ENCODE peak calls at places on chromosomes 16 and 17, in ten cellular contexts. One of them, this sample, is unnamed.

GRCh38 chr16:82655720-82656500 is 29.1 kb downstream of the CDH13 start:
- DNase-seq in A549: no peak
- DNase-seq in body of pancreas: no peak
- DNase-seq in GM12891: no peak
- DNase-seq in GM12892: no peak
- DNase-seq in esophagus muscularis mucosa: no peak
- DNase-seq in adrenal gland: no peak
- DNase-seq in breast epithelium: no peak
- DNase-seq in uterus: no peak
- DNase-seq in stomach: no peak
- DNase-seq in this sample: no peak

GRCh38 chr17:27793168-27793905 is 7.0 kb downstream of the NOS2 start:
- DNase-seq in breast epithelium: no peak
- DNase-seq in GM12892: peak
- DNase-seq in uterus: peak
- DNase-seq in stomach: no peak
- DNase-seq in GM12891: peak
- DNase-seq in body of pancreas: no peak
- DNase-seq in esophagus muscularis mucosa: no peak
- DNase-seq in A549: peak
- DNase-seq in adrenal gland: no peak
- DNase-seq in this sample: no peak

GRCh38 chr17:77470800-77471733 is 330.3 kb downstream of the SEC14L1 start:
- DNase-seq in breast epithelium: no peak
- DNase-seq in adrenal gland: no peak
- DNase-seq in GM12892: no peak
- DNase-seq in A549: peak
- DNase-seq in uterus: peak
- DNase-seq in stomach: no peak
- DNase-seq in GM12891: no peak
- DNase-seq in body of pancreas: no peak
- DNase-seq in esophagus muscularis mucosa: no peak
- DNase-seq in this sample: no peak

GRCh38 chr16:51880776-51881175 is 666.2 kb downstream of the TOX3 start:
- DNase-seq in body of pancreas: no peak
- DNase-seq in uterus: no peak
- DNase-seq in stomach: no peak
- DNase-seq in GM12891: no peak
- DNase-seq in breast epithelium: no peak
- DNase-seq in esophagus muscularis mucosa: no peak
- DNase-seq in adrenal gland: no peak
- DNase-seq in A549: peak
- DNase-seq in GM12892: no peak
- DNase-seq in this sample: no peak

GRCh38 chr16:88530858-88531203 is 39.4 kb upstream of the ZC3H18 start:
- DNase-seq in GM12892: no peak
- DNase-seq in body of pancreas: no peak
- DNase-seq in uterus: no peak
- DNase-seq in stomach: no peak
- DNase-seq in adrenal gland: no peak
- DNase-seq in esophagus muscularis mucosa: no peak
- DNase-seq in A549: no peak
- DNase-seq in breast epithelium: no peak
- DNase-seq in GM12891: no peak
- DNase-seq in this sample: no peak

GRCh38 chr17:39822051-39822450 is 42.1 kb downstream of the IKZF3 start:
- DNase-seq in GM12891: no peak
- DNase-seq in breast epithelium: no peak
- DNase-seq in adrenal gland: no peak
- DNase-seq in uterus: no peak
- DNase-seq in GM12892: no peak
- DNase-seq in A549: no peak
- DNase-seq in esophagus muscularis mucosa: no peak
- DNase-seq in body of pancreas: no peak
- DNase-seq in stomach: no peak
- DNase-seq in this sample: no peak

GRCh38 chr16:586047-586644 is 3.7 kb upstream of the RAB40C start:
- DNase-seq in adrenal gland: no peak
- DNase-seq in stomach: no peak
- DNase-seq in uterus: peak
- DNase-seq in body of pancreas: no peak
- DNase-seq in esophagus muscularis mucosa: no peak
- DNase-seq in GM12892: no peak
- DNase-seq in A549: no peak
- DNase-seq in GM12891: no peak
- DNase-seq in breast epithelium: no peak
- DNase-seq in this sample: no peak

GRCh38 chr16:84312783-84313382 is 18.2 kb downstream of the WFDC1 start:
- DNase-seq in GM12891: no peak
- DNase-seq in A549: no peak
- DNase-seq in uterus: no peak
- DNase-seq in adrenal gland: no peak
- DNase-seq in body of pancreas: no peak
- DNase-seq in esophagus muscularis mucosa: no peak
- DNase-seq in breast epithelium: no peak
- DNase-seq in GM12892: no peak
- DNase-seq in stomach: no peak
- DNase-seq in this sample: peak

GRCh38 chr16:88451586-88452484 is 1.2 kb upstream of the ZFPM1 start:
- DNase-seq in breast epithelium: no peak
- DNase-seq in GM12891: no peak
- DNase-seq in adrenal gland: no peak
- DNase-seq in body of pancreas: no peak
- DNase-seq in GM12892: no peak
- DNase-seq in stomach: no peak
- DNase-seq in A549: no peak
- DNase-seq in uterus: no peak
- DNase-seq in esophagus muscularis mucosa: no peak
- DNase-seq in this sample: no peak

GRCh38 chr16:57384248-57385070 is 12.2 kb downstream of the CX3CL1 start:
- DNase-seq in stomach: no peak
- DNase-seq in esophagus muscularis mucosa: no peak
- DNase-seq in adrenal gland: no peak
- DNase-seq in A549: no peak
- DNase-seq in uterus: no peak
- DNase-seq in breast epithelium: no peak
- DNase-seq in body of pancreas: no peak
- DNase-seq in GM12891: no peak
- DNase-seq in GM12892: no peak
- DNase-seq in this sample: no peak

GRCh38 chr16:81863630-81864352 is 84.7 kb downstream of the PLCG2 start:
- DNase-seq in breast epithelium: no peak
- DNase-seq in stomach: no peak
- DNase-seq in GM12891: peak
- DNase-seq in GM12892: peak
- DNase-seq in A549: no peak
- DNase-seq in body of pancreas: no peak
- DNase-seq in uterus: no peak
- DNase-seq in adrenal gland: no peak
- DNase-seq in esophagus muscularis mucosa: no peak
- DNase-seq in this sample: no peak

GRCh38 chr16:23679274-23679985 is 741 bp downstream of the PLK1 start:
- DNase-seq in uterus: no peak
- DNase-seq in breast epithelium: no peak
- DNase-seq in GM12892: peak
- DNase-seq in body of pancreas: no peak
- DNase-seq in adrenal gland: peak
- DNase-seq in stomach: no peak
- DNase-seq in A549: peak
- DNase-seq in GM12891: peak
- DNase-seq in esophagus muscularis mucosa: no peak
- DNase-seq in this sample: no peak

GRCh38 chr17:40038882-40039513 is 15.2 kb downstream of the MED24 start:
- DNase-seq in GM12892: no peak
- DNase-seq in body of pancreas: peak
- DNase-seq in adrenal gland: peak
- DNase-seq in stomach: peak
- DNase-seq in GM12891: no peak
- DNase-seq in uterus: peak
- DNase-seq in esophagus muscularis mucosa: peak
- DNase-seq in A549: peak
- DNase-seq in breast epithelium: peak
- DNase-seq in this sample: peak

GRCh38 chr17:39130205-39130604 is 21.2 kb downstream of the PLXDC1 start:
- DNase-seq in breast epithelium: no peak
- DNase-seq in stomach: no peak
- DNase-seq in GM12891: no peak
- DNase-seq in uterus: no peak
- DNase-seq in GM12892: no peak
- DNase-seq in body of pancreas: no peak
- DNase-seq in adrenal gland: no peak
- DNase-seq in A549: no peak
- DNase-seq in esophagus muscularis mucosa: no peak
- DNase-seq in this sample: no peak

GRCh38 chr16:81638286-81638945 is 140.7 kb upstream of the PLCG2 start:
- DNase-seq in uterus: no peak
- DNase-seq in adrenal gland: no peak
- DNase-seq in A549: no peak
- DNase-seq in breast epithelium: no peak
- DNase-seq in esophagus muscularis mucosa: no peak
- DNase-seq in stomach: no peak
- DNase-seq in GM12891: no peak
- DNase-seq in body of pancreas: no peak
- DNase-seq in GM12892: no peak
- DNase-seq in this sample: no peak

GRCh38 chr16:57357330-57358151 is 1.0 kb upstream of the CCL22 start:
- DNase-seq in breast epithelium: no peak
- DNase-seq in body of pancreas: no peak
- DNase-seq in esophagus muscularis mucosa: no peak
- DNase-seq in adrenal gland: no peak
- DNase-seq in stomach: peak
- DNase-seq in GM12892: no peak
- DNase-seq in uterus: no peak
- DNase-seq in A549: no peak
- DNase-seq in GM12891: no peak
- DNase-seq in this sample: no peak

DNA sequence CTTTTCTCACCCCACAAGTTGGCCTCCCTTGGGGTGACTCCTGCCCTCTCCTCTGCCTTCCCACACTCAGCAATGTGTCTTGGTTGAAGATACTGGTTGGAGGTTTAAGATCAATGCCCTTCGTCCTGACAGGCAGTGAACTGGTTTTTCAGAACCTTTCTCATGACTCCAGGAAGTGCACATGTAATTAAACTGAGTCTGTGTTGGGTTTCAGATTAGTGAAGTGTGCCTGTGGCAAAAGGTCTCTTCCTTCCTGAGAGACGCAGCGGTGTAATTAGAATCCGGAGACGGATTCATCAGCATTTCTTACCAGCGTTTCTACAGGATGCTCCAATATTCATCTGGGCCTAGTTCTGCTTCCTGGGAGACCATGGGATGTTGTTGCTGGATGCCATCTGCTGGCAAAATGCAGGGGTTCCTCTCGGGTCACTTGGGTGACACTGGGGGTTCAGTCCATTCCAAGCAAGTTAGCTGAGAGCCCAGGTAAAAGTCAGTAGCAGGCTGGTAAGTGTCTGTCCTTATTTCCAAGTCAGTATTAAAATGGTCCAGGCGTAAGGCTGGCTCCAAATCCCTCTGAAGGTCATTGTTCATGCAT is 233.3 kb downstream of the XYLT1 start:
- DNase-seq in esophagus muscularis mucosa: no peak
- DNase-seq in GM12891: no peak
- DNase-seq in body of pancreas: no peak
- DNase-seq in stomach: no peak
- DNase-seq in adrenal gland: no peak
- DNase-seq in uterus: no peak
- DNase-seq in GM12892: no peak
- DNase-seq in A549: no peak
- DNase-seq in breast epithelium: no peak
- DNase-seq in this sample: no peak
- TF ChIP-seq POLR2A in esophagus muscularis mucosa: no peak
- TF ChIP-seq POLR2A in GM12891: no peak
- TF ChIP-seq POLR2A in body of pancreas: no peak
- TF ChIP-seq POLR2A in stomach: no peak
- TF ChIP-seq POLR2A in adrenal gland: no peak
- TF ChIP-seq POLR2A in uterus: no peak
- TF ChIP-seq POLR2A in GM12892: no peak
- TF ChIP-seq POLR2A in A549: no peak
- TF ChIP-seq POLR2A in breast epithelium: no peak
- TF ChIP-seq POLR2A in this sample: no peak

GRCh38 chr17:2897605-2898004 is 101.4 kb downstream of the RAP1GAP2 start:
- DNase-seq in esophagus muscularis mucosa: no peak
- DNase-seq in adrenal gland: no peak
- DNase-seq in GM12891: no peak
- DNase-seq in body of pancreas: peak
- DNase-seq in breast epithelium: no peak
- DNase-seq in stomach: no peak
- DNase-seq in uterus: no peak
- DNase-seq in A549: no peak
- DNase-seq in GM12892: no peak
- DNase-seq in this sample: no peak
- TF ChIP-seq POLR2A in esophagus muscularis mucosa: no peak
- TF ChIP-seq POLR2A in adrenal gland: no peak
- TF ChIP-seq POLR2A in GM12891: no peak
- TF ChIP-seq POLR2A in body of pancreas: no peak
- TF ChIP-seq POLR2A in breast epithelium: no peak
- TF ChIP-seq POLR2A in stomach: no peak
- TF ChIP-seq POLR2A in uterus: no peak
- TF ChIP-seq POLR2A in A549: no peak
- TF ChIP-seq POLR2A in GM12892: no peak
- TF ChIP-seq POLR2A in this sample: no peak

GRCh38 chr17:13017623-13018462 is at the start of gene ELAC2:
- DNase-seq in GM12892: peak
- DNase-seq in body of pancreas: peak
- DNase-seq in adrenal gland: peak
- DNase-seq in GM12891: peak
- DNase-seq in esophagus muscularis mucosa: peak
- DNase-seq in uterus: peak
- DNase-seq in A549: peak
- DNase-seq in breast epithelium: peak
- DNase-seq in stomach: peak
- DNase-seq in this sample: peak
- TF ChIP-seq POLR2A in GM12892: peak
- TF ChIP-seq POLR2A in body of pancreas: peak
- TF ChIP-seq POLR2A in adrenal gland: peak
- TF ChIP-seq POLR2A in GM12891: peak
- TF ChIP-seq POLR2A in esophagus muscularis mucosa: peak
- TF ChIP-seq POLR2A in uterus: peak
- TF ChIP-seq POLR2A in A549: peak
- TF ChIP-seq POLR2A in breast epithelium: peak
- TF ChIP-seq POLR2A in stomach: no peak
- TF ChIP-seq POLR2A in this sample: peak

DNA sequence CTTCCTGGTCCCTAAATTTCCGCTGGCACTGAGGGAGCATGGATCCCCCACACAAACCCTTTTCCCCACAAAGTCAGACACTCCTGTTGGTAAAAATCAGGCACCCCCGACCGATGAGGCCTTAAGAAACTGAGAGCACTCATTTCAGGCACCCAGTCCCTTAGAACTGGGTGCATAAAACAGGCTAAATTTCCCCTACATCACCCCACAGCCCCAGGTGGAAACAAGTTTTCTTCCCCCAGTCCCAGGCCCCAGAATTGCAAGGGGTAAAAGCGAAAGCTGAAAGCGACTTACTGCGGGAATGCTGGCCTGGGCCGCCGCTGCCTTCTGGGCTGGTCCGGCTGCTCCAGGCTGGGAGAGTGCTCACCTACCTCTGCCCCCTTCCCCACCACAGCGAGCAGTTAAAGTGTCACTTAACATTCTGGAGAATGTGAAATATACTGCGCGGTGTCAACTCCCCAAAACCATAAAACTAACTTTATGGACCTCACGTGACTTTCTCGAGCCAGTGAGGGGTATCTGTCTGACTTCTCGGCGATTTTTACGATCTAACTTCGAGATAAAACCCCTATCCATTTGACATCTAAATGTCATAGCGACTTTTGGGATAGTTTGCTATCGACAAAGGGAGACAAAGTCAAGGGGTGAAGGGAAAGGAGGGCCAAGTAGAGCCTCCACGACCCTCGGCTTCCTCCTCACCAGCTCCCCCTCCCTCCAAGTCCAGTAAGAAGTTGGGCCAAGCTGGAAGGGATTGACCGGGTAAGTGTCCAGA is at the start of gene HOXB3:
- DNase-seq in stomach: no peak
- DNase-seq in esophagus muscularis mucosa: no peak
- DNase-seq in A549: no peak
- DNase-seq in breast epithelium: no peak
- DNase-seq in GM12891: no peak
- DNase-seq in body of pancreas: no peak
- DNase-seq in GM12892: no peak
- DNase-seq in uterus: peak
- DNase-seq in adrenal gland: no peak
- DNase-seq in this sample: no peak
- TF ChIP-seq POLR2A in stomach: no peak
- TF ChIP-seq POLR2A in esophagus muscularis mucosa: no peak
- TF ChIP-seq POLR2A in A549: no peak
- TF ChIP-seq POLR2A in breast epithelium: no peak
- TF ChIP-seq POLR2A in GM12891: no peak
- TF ChIP-seq POLR2A in body of pancreas: no peak
- TF ChIP-seq POLR2A in GM12892: no peak
- TF ChIP-seq POLR2A in uterus: no peak
- TF ChIP-seq POLR2A in adrenal gland: no peak
- TF ChIP-seq POLR2A in this sample: no peak

This sample was measured in prostate gland.